ENCODE peak calls at places on chromosomes 3 and 15, in four cellular contexts. U, X, Y and Q are unnamed samples.

GRCh38 chr3:72690646-72691045 is 157.6 kb downstream of the SHQ1 start:
- DNase-seq in U (no peak), Y (no peak), X (no peak), Q (no peak)

GRCh38 chr15:64810499-64811326 is 14.7 kb downstream of the PIF1 start:
- DNase-seq in Y (no peak), X (no peak), U (no peak), Q (no peak)

GRCh38 chr3:178202199-178202598 is 334.0 kb upstream of the KCNMB2 start:
- DNase-seq in X (no peak), Y (no peak), U (no peak), Q (no peak)

GRCh38 chr3:17054944-17055343 is 170.2 kb downstream of the PLCL2 start:
- DNase-seq in Y (no peak), X (no peak), U (no peak), Q (no peak)

GRCh38 chr3:23966308-23966707 is 21.2 kb downstream of the NR1D2 start:
- DNase-seq in U (no peak), X (no peak), Y (no peak), Q (no peak)

GRCh38 chr3:45362161-45362560 is 26.2 kb upstream of the LARS2 start:
- DNase-seq in U (no peak), Y (no peak), X (no peak), Q (no peak)

GRCh38 chr3:106758459-106758858 is 618.8 kb upstream of the CCDC54 start:
- DNase-seq in Y (no peak), U (no peak), X (no peak), Q (no peak)

GRCh38 chr15:33243869-33244268 is 49.4 kb upstream of the FMN1 start:
- DNase-seq in Y (no peak), U (no peak), X (no peak), Q (no peak)

GRCh38 chr15:79290642-79291275 is 8.2 kb downstream of the ANKRD34C start:
- DNase-seq in Y (no peak), X (no peak), U (no peak), Q (no peak)

GRCh38 chr3:4550957-4551754 is 58.0 kb downstream of the ITPR1 start:
- DNase-seq in U (no peak), Y (no peak), X (no peak), Q (no peak)

GRCh38 chr3:84586427-84586826 is 372.4 kb upstream of the CADM2 start:
- DNase-seq in X (no peak), U (no peak), Y (no peak), Q (no peak)
- TF ChIP-seq SPI1 in X (no peak), U (no peak), Y (no peak), Q (no peak)

DNA sequence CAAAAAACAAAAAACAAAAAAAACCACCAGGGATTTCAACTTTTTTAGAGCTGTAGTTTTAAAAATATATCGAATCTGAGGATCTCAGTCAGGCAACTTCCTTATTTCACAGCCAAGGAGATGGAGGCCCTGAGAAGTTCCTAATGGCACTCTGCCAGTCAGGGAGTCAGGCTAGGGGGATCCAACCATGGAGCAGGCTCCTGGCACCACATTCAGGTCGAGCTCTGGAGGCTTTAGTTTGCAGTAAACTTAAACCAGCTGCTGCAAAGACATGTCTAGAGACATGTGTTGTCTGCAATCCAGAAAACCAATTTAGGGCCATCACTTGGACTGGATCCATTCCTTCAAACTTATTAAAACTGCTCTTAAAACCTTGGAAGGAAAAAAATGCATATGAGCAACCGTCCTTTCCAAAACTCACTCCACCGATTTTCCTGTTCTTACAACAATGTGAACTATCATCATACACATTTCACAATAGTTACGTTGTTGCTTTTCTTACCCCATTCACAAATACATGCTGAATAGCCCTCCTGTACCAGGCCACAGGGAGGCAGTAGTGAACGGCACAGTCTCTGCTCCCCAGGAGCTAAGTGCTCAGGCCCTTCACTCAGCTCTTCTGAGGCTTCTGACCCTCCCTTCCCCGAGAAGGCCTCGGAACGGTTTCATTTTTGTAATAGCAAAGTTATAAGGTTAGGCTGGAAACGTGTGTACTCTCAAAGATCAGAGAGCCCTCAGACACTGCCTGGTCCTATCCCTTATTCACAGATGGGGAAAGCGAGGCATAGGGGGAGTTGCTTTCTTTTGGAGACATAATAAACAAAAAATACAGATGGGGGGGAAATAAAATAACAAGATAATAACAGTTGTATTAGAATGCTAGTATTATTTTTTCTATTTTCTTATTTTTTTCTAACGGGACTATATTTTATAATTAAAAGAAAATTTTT is 20.1 kb downstream of the RFT1 start:
- DNase-seq in X (no peak), U (peak), Y (peak), Q (no peak)
- TF ChIP-seq POLR2AphosphoS5 in X (no peak), U (no peak), Y (peak), Q (no peak)

GRCh38 chr3:64104691-64105101 is 81.4 kb upstream of the PSMD6 start:
- DNase-seq in X (no peak), Y (no peak), U (no peak), Q (no peak)

GRCh38 chr3:64104006-64104405 is 80.7 kb upstream of the PSMD6 start:
- DNase-seq in U (no peak), Y (no peak), X (no peak), Q (no peak)

GRCh38 chr3:64107154-64107553 is 83.9 kb upstream of the PSMD6 start:
- DNase-seq in U (no peak), X (no peak), Y (no peak), Q (no peak)

GRCh38 chr3:64108281-64108680 is 85.0 kb upstream of the PSMD6 start:
- DNase-seq in U (no peak), X (no peak), Y (no peak), Q (no peak)

DNA sequence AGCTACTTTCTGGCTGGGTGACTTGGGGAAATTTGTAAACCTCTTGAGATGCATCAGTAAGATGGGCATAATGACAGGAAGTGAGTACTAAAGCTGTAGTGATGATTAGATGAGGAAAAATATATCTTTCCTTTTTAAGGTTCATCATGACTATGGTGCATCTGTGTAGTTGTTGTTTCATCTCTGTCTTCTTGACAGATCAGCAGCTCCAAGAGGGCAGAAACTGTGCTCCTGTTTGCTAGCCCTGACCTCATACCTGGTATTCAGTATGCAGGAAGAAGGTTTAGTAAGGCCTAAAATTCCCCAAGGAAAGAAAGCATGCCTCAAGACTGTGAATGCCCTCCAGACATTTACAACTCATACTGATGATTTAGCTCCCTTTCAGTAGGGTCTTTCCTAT is 82.5 kb upstream of the PSMD6 start:
- DNase-seq in Y (no peak), X (no peak), U (no peak), Q (no peak)
- TF ChIP-seq SPI1 in Y (no peak), X (no peak), U (no peak), Q (no peak)

DNA sequence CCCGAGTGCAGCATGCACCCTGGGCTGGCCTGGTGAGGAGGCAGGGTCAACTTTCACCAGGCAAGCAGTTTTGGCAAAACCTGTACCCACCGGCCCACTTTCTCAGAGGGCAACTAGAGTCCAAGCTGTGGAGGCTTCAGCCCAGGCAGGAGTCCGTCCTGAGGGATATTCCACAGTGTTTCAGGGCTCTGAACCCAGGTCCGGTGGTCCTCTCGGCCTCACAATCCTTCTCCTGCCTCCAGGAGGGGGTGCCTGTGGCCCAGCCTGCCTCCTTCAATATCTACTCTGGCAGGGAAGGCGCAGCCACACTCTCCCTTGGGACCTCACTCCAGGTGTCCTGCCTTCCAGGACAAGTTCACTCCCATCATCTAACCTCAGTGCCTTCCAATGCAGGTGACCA is 3.9 kb downstream of the PLA2G4E start:
- DNase-seq in U (no peak), Y (no peak), X (no peak), Q (no peak)
- TF ChIP-seq POLR2AphosphoS5 in U (no peak), Y (no peak), X (no peak), Q (no peak)